ENCODE peak calls at places on chromosomes 11 and 22, in nine cellular contexts. C, U, R, O, X, W, B, V and K are unnamed samples. For H3K4me1, the result is how much of the 10 kb centered on the place peaks cover.

GRCh38 chr11:118430956-118431355 is 5.3 kb upstream of the KMT2A start:
- DNase-seq in C (no peak), U (no peak), R (no peak), O (peak), X (no peak), W (no peak), B (no peak), V (no peak), K (no peak)

GRCh38 chr11:13304655-13305340 is 27.2 kb downstream of the BMAL1 start:
- DNase-seq in C (no peak), U (no peak), R (no peak), O (no peak), X (no peak), W (no peak), B (no peak), V (no peak), K (no peak)

GRCh38 chr11:130606781-130607511 is 158.5 kb downstream of the ADAMTS15 start:
- DNase-seq in C (no peak), U (no peak), R (peak), O (peak), X (no peak), W (no peak), B (peak), V (peak), K (no peak)

GRCh38 chr11:86805873-86806310 is 5.5 kb downstream of the PRSS23 start:
- DNase-seq in C (no peak), U (no peak), R (no peak), O (no peak), X (no peak), W (no peak), B (no peak), V (no peak), K (peak)

GRCh38 chr11:90434858-90435257 is 212.0 kb upstream of the CHORDC1 start:
- DNase-seq in C (no peak), U (no peak), R (no peak), O (no peak), X (peak), W (no peak), B (no peak), V (peak), K (no peak)

GRCh38 chr11:128151338-128151737 is 436.0 kb downstream of the ETS1 start:
- DNase-seq in C (no peak), U (no peak), R (no peak), O (no peak), X (no peak), W (no peak), B (no peak), V (no peak), K (no peak)

GRCh38 chr22:49765091-49765771 is 62.4 kb downstream of the BRD1 start:
- DNase-seq in C (peak), U (no peak), R (no peak), O (peak), X (peak), W (no peak), B (peak), V (no peak), K (no peak)

GRCh38 chr22:30435674-30436126 is 10.1 kb downstream of the MTFP1 start:
- DNase-seq in C (peak), U (peak), R (no peak), O (no peak), X (no peak), W (peak), B (peak), V (no peak), K (peak)

GRCh38 chr11:8224161-8224591 is 39.5 kb downstream of the LMO1 start:
- DNase-seq in C (no peak), U (no peak), R (no peak), O (no peak), X (no peak), W (no peak), B (peak), V (no peak), K (no peak)

GRCh38 chr11:33828604-33829429 is 54.5 kb upstream of the FBXO3 start:
- DNase-seq in C (no peak), U (no peak), R (no peak), O (peak), X (no peak), W (no peak), B (no peak), V (peak), K (no peak)

GRCh38 chr11:123478352-123478986 is 48.4 kb downstream of the GRAMD1B start:
- DNase-seq in C (peak), U (no peak), R (peak), O (peak), X (peak), W (no peak), B (no peak), V (peak), K (peak)

GRCh38 chr11:63884191-63884590 is 32.8 kb downstream of the RCOR2 start:
- DNase-seq in C (no peak), U (no peak), R (no peak), O (no peak), X (no peak), W (no peak), B (no peak), V (no peak), K (no peak)

GRCh38 chr11:7668911-7669310 is 4.4 kb downstream of the CYB5R2 start:
- DNase-seq in C (no peak), U (no peak), R (no peak), O (no peak), X (no peak), W (no peak), B (no peak), V (no peak), K (no peak)

GRCh38 chr11:102608699-102609098 is 16.4 kb downstream of the MMP20 start:
- DNase-seq in C (no peak), U (no peak), R (no peak), O (no peak), X (no peak), W (no peak), B (no peak), V (no peak), K (no peak)

GRCh38 chr11:71507102-71507501 is 20.0 kb upstream of the KRTAP5-7 start:
- DNase-seq in C (no peak), U (no peak), R (no peak), O (no peak), X (peak), W (no peak), B (peak), V (no peak), K (no peak)

GRCh38 chr11:118812485-118812884 is 21.5 kb upstream of the DDX6 start:
- DNase-seq in C (no peak), U (no peak), R (no peak), O (no peak), X (no peak), W (no peak), B (no peak), V (no peak), K (no peak)

GRCh38 chr22:46003271-46004091 is 26.5 kb upstream of the WNT7B start:
- DNase-seq in C (no peak), U (no peak), R (no peak), O (peak), X (no peak), W (no peak), B (peak), V (no peak), K (no peak)

GRCh38 chr11:58592760-58593472 is 14.1 kb downstream of the ZFP91 start:
- DNase-seq in C (no peak), U (no peak), R (no peak), O (no peak), X (no peak), W (no peak), B (no peak), V (peak), K (no peak)

GRCh38 chr22:30286813-30287625 is 2.3 kb downstream of the CASTOR1 start:
- DNase-seq in C (peak), U (peak), R (no peak), O (peak), X (peak), W (peak), B (peak), V (peak), K (peak)

GRCh38 chr11:29343465-29344333 is 673.1 kb downstream of the KCNA4 start:
- DNase-seq in C (peak), U (no peak), R (no peak), O (peak), X (peak), W (no peak), B (peak), V (peak), K (no peak)

GRCh38 chr11:74870485-74870884 is 78.4 kb downstream of the XRRA1 start:
- DNase-seq in C (no peak), U (no peak), R (no peak), O (peak), X (no peak), W (no peak), B (no peak), V (no peak), K (no peak)

GRCh38 chr11:132186193-132186592 is 815.8 kb downstream of the NTM start:
- DNase-seq in C (no peak), U (no peak), R (no peak), O (no peak), X (no peak), W (no peak), B (no peak), V (no peak), K (no peak)

GRCh38 chr11:126914166-126914565 is 86.4 kb downstream of the KIRREL3 start:
- DNase-seq in C (no peak), U (no peak), R (no peak), O (no peak), X (no peak), W (no peak), B (no peak), V (no peak), K (no peak)

GRCh38 chr11:122634507-122634906 is 21.0 kb upstream of the UBASH3B start:
- DNase-seq in C (peak), U (no peak), R (no peak), O (no peak), X (no peak), W (no peak), B (no peak), V (peak), K (no peak)

GRCh38 chr11:5178046-5178837 is 22.2 kb downstream of the OR51V1 start:
- DNase-seq in C (no peak), U (no peak), R (no peak), O (no peak), X (no peak), W (no peak), B (no peak), V (no peak), K (no peak)

GRCh38 chr22:44024288-44024908 is at the start of gene PARVB:
- DNase-seq in C (no peak), U (no peak), R (peak), O (peak), X (peak), W (peak), B (peak), V (peak), K (no peak)

GRCh38 chr11:6251990-6252473 is 7.6 kb upstream of the CCKBR start:
- DNase-seq in C (peak), U (no peak), R (peak), O (no peak), X (no peak), W (no peak), B (no peak), V (peak), K (no peak)

GRCh38 chr11:106642331-106642730 is 375.9 kb downstream of the GUCY1A2 start:
- DNase-seq in C (no peak), U (no peak), R (no peak), O (no peak), X (no peak), W (no peak), B (no peak), V (no peak), K (no peak)

GRCh38 chr11:101586965-101587364 is 3.2 kb upstream of the TRPC6 start:
- DNase-seq in C (no peak), U (no peak), R (no peak), O (no peak), X (no peak), W (no peak), B (no peak), V (no peak), K (no peak)

GRCh38 chr11:117903505-117904382 is 25.5 kb downstream of the TMPRSS13 start:
- DNase-seq in C (no peak), U (no peak), R (no peak), O (no peak), X (peak), W (no peak), B (no peak), V (no peak), K (peak)

GRCh38 chr11:78835646-78836045 is 261.0 kb upstream of the NARS2 start:
- DNase-seq in C (no peak), U (no peak), R (no peak), O (no peak), X (no peak), W (no peak), B (no peak), V (no peak), K (no peak)

GRCh38 chr11:109423114-109423859 is 1.3 kb downstream of the C11orf87 start:
- DNase-seq in C (no peak), U (no peak), R (no peak), O (peak), X (no peak), W (no peak), B (no peak), V (peak), K (no peak)

GRCh38 chr22:30305519-30305905 is 16.2 kb upstream of the CASTOR1 start:
- DNase-seq in C (peak), U (no peak), R (peak), O (no peak), X (no peak), W (peak), B (no peak), V (no peak), K (peak)

GRCh38 chr22:31253949-31254348 is 38.3 kb downstream of the PIK3IP1 start:
- DNase-seq in C (peak), U (no peak), R (no peak), O (no peak), X (peak), W (no peak), B (no peak), V (peak), K (no peak)

GRCh38 chr11:13104619-13105236 is 95.6 kb downstream of the RASSF10 start:
- DNase-seq in C (no peak), U (no peak), R (no peak), O (no peak), X (no peak), W (no peak), B (no peak), V (no peak), K (no peak)

GRCh38 chr11:15248749-15249148 is 134.0 kb downstream of the INSC start:
- DNase-seq in C (no peak), U (no peak), R (no peak), O (no peak), X (no peak), W (no peak), B (no peak), V (no peak), K (no peak)

GRCh38 chr11:121347805-121348204 is 55.2 kb downstream of the SC5D start:
- DNase-seq in C (no peak), U (no peak), R (peak), O (peak), X (no peak), W (no peak), B (no peak), V (no peak), K (no peak)

DNA sequence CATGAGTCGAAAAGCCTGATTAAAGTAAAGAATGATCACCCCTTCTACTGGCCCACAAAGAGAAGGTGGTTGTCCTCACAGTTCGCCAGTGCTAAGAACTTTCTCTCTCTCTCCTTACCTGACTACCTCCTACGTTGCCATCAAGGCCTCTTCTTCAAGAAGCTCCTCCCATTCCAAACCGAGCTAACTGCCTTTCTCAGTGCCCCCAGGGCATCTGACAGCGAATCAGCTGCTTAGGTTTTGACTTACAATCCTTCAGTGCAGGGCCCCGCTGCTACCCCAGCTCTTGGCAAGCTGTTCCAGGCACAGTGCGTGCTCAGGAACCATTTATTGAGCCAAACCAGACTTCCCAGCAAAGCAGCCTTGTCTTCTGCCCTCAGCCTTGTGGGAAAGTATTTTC is 5.8 kb downstream of the VSTM5 start:
- DNase-seq in C (no peak), U (no peak), R (no peak), O (no peak), X (no peak), W (no peak), B (no peak), V (no peak), K (no peak)
- H3K4me1 ChIP-seq in C (under half), U (under half), R (under half), O (under half), X (under half), W (under half), B (under half), V (under half), K (under half)

GRCh38 chr11:56906683-56907148 is 82.0 kb upstream of the OR5AK2 start:
- DNase-seq in C (no peak), U (no peak), R (no peak), O (no peak), X (no peak), W (no peak), B (no peak), V (no peak), K (no peak)

GRCh38 chr11:56909563-56909962 is 79.2 kb upstream of the OR5AK2 start:
- DNase-seq in C (no peak), U (no peak), R (no peak), O (no peak), X (no peak), W (no peak), B (no peak), V (no peak), K (no peak)

GRCh38 chr11:56905442-56905841 is 83.3 kb upstream of the OR5AK2 start:
- DNase-seq in C (no peak), U (no peak), R (no peak), O (no peak), X (no peak), W (no peak), B (no peak), V (no peak), K (no peak)

GRCh38 chr11:56909080-56909479 is 79.6 kb upstream of the OR5AK2 start:
- DNase-seq in C (no peak), U (no peak), R (no peak), O (no peak), X (no peak), W (no peak), B (no peak), V (no peak), K (no peak)

GRCh38 chr11:56905936-56906335 is 82.8 kb upstream of the OR5AK2 start:
- DNase-seq in C (no peak), U (no peak), R (no peak), O (no peak), X (no peak), W (no peak), B (no peak), V (no peak), K (no peak)
- H3K4me1 ChIP-seq in C (under half), U (under half), R (under half), O (under half), X (under half), W (under half), B (under half), V (under half), K (under half)

GRCh38 chr11:46387919-46388618 is 3.5 kb downstream of the CHRM4 start:
- DNase-seq in C (no peak), U (no peak), R (no peak), O (no peak), X (no peak), W (no peak), B (no peak), V (no peak), K (no peak)
- H3K4me1 ChIP-seq in C (under half), U (under half), R (under half), O (under half), X (under half), W (half or more), B (under half), V (under half), K (under half)

GRCh38 chr11:2097356-2097997 is 41.7 kb downstream of the IGF2 start:
- DNase-seq in C (peak), U (no peak), R (peak), O (no peak), X (no peak), W (no peak), B (peak), V (peak), K (no peak)
- H3K4me1 ChIP-seq in C (half or more), U (under half), R (under half), O (under half), X (under half), W (under half), B (under half), V (under half), K (under half)

GRCh38 chr22:26674211-26675190 is 17.1 kb downstream of the MIAT start:
- DNase-seq in C (no peak), U (no peak), R (no peak), O (no peak), X (no peak), W (peak), B (no peak), V (no peak), K (no peak)
- H3K4me1 ChIP-seq in C (half or more), U (half or more), R (under half), O (under half), X (under half), W (under half), B (under half), V (under half), K (half or more)

GRCh38 chr11:135004495-135004894 is 592.5 kb upstream of the B3GAT1 start:
- DNase-seq in C (no peak), U (no peak), R (no peak), O (peak), X (no peak), W (no peak), B (no peak), V (no peak), K (no peak)
- H3K4me1 ChIP-seq in C (under half), U (under half), R (under half), O (half or more), X (under half), W (under half), B (under half), V (under half), K (under half)